ENCODE peak calls at places on chromosomes 16 and 17, in eight cellular contexts. A, B, G, P, T, F, J and C are unnamed samples.

GRCh38 chr17:36936455-36936934 is 780 bp upstream of the LHX1 start:
- DNase-seq in J (no peak), A (no peak), P (no peak), B (no peak), T (peak; percentile 81), F (no peak), G (no peak), C (no peak)

GRCh38 chr17:56171186-56171959 is 18.1 kb downstream of the ANKFN1 start:
- DNase-seq in P (no peak), G (no peak), J (no peak), F (no peak), B (no peak), A (no peak), T (no peak), C (no peak)

GRCh38 chr16:84075376-84075775 is 32.8 kb upstream of the SLC38A8 start:
- DNase-seq in G (no peak), A (no peak), P (no peak), F (no peak), T (no peak), J (no peak), B (no peak), C (no peak)

GRCh38 chr17:31559647-31560501 is 168.4 kb downstream of the RAB11FIP4 start:
- DNase-seq in G (peak; percentile 22), A (no peak), P (no peak), F (no peak), B (no peak), T (no peak), J (peak; percentile 35), C (no peak)

GRCh38 chr16:89401641-89402445 is 88.5 kb downstream of the ANKRD11 start:
- DNase-seq in A (no peak), G (no peak), J (no peak), T (no peak), B (no peak), F (no peak), P (no peak), C (no peak)

GRCh38 chr16:22915003-22915402 is 101.0 kb downstream of the HS3ST2 start:
- DNase-seq in G (no peak), J (no peak), F (peak; percentile 32), B (no peak), A (no peak), T (no peak), P (no peak), C (no peak)

GRCh38 chr17:15513859-15514446 is 46.5 kb upstream of the CDRT4 start:
- DNase-seq in T (no peak), P (no peak), G (no peak), B (no peak), A (no peak), F (no peak), J (no peak), C (no peak)

GRCh38 chr17:59533694-59534093 is 31.7 kb upstream of the DHX40 start:
- DNase-seq in A (no peak), T (no peak), G (no peak), J (no peak), F (no peak), P (no peak), B (no peak), C (no peak)

GRCh38 chr17:73870035-73870434 is 225.8 kb upstream of the SDK2 start:
- DNase-seq in G (no peak), J (no peak), T (no peak), F (no peak), A (no peak), P (no peak), B (no peak), C (no peak)

GRCh38 chr17:64641499-64641898 is 20.6 kb downstream of the SMURF2 start:
- DNase-seq in B (no peak), A (no peak), G (no peak), J (peak; percentile 47), P (no peak), T (no peak), F (peak; percentile 42), C (peak; percentile 33)

GRCh38 chr16:27951752-27952151 is 111.8 kb downstream of the GSG1L start:
- DNase-seq in G (no peak), F (peak; percentile 6), J (no peak), P (no peak), A (no peak), T (no peak), B (no peak), C (no peak)

GRCh38 chr16:70380919-70381603 is 34.4 kb downstream of the DDX19A start:
- DNase-seq in A (peak; percentile 28), T (peak; percentile 99), B (peak; percentile 98), F (peak; percentile 99), J (peak; percentile 98), P (peak; percentile 96), G (peak; percentile 94), C (peak; percentile 98)

GRCh38 chr17:17663160-17664072 is 17.8 kb upstream of the RAI1 start:
- DNase-seq in T (peak; percentile 84), F (peak; percentile 94), P (no peak), G (peak; percentile 66), J (peak; percentile 17), B (no peak), A (peak; percentile 85), C (peak; percentile 93)

DNA sequence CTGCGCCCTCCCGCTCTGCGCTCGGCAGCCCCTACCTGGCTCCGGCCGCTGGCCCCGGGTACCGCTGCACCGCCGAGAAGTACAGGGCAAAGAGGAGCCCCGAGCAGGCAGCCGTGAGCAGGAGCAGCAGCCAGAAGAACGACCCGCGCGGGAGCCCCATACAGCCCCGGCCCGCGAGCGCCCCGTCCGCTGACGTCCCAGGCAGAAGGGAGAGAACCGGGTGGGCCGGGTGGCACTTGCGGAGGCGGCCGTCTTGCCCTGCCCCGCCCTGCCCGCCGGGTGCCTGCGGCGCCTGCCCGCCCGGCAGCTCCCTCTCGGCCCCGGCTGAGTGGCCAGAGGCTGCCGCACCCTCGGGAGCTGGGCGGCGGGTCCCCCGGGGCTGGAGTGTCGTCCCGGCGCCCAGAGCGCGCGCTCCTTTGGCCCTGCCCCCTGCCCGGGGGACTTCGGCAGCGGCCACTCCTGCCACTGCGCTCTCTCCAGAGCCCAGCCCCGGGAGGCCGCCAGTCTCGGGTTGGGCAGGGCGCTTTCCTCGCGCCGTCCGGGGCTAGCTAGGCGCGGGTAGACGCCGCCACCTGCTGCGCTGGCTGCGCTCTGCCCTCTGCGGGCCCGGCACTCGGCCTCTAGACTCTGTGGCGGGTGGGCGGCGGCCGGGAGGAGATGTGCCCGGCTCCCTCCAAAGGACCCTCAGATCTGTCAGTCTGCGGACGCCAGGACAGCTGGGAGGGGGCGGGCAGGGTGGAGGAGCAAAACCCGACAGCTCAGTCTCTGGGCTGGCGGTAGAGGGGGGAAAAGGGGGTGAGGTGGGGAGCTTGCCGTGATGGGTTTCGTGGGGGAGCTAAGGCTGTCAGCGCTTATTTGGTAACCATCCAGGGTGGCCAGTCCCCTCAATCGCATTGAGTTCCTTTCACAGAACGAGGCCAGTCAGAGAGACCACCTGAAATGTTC is at the start of gene ST6GALNAC2:
- DNase-seq in A (no peak), F (peak; percentile 84), G (peak; percentile 49), T (peak; percentile 84), P (no peak), J (peak; percentile 94), B (peak; percentile 73), C (peak; percentile 50)
- TF ChIP-seq CTCF in A (peak; percentile 49), F (peak; percentile 22), G (no peak), T (peak; percentile 23), P (no peak), J (peak; percentile 85), B (peak; percentile 73), C (no peak)

DNA sequence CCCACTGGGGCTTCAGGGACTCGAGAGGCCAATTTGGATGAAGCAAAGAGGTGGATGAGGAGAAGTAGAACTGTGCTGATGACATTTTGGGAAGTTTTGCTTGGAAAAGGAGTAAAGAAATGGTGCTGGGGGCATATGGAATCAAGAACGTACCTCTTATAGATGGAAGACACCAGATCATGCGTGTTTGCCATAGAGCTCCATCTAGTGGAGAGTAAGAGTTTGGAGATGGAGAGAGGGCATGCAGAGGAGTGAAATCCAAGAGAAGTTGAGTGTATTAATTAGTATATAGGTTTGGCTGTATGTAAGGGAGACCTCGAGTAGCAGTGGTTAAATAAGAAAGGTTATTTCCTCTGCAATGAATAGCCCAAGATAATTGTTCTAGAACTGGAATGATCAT is 56.0 kb downstream of the SHISA6 start:
- DNase-seq in F (no peak), A (no peak), P (no peak), T (peak; percentile 6), B (no peak), J (no peak), G (no peak), C (no peak)
- TF ChIP-seq CTCF in F (no peak), A (peak; percentile 36), P (no peak), T (no peak), B (no peak), J (peak; percentile 33), G (no peak), C (peak; percentile 35)

GRCh38 chr17:40832840-40833239 is 10.4 kb upstream of the KRT10 start:
- DNase-seq in B (no peak), J (no peak), P (no peak), A (no peak), G (no peak), T (no peak), F (no peak), C (no peak)
- TF ChIP-seq CTCF in B (no peak), J (no peak), P (no peak), A (no peak), G (no peak), T (no peak), F (no peak), C (no peak)

GRCh38 chr17:62995377-62995885 is 29.4 kb downstream of the TANC2 start:
- DNase-seq in J (peak; percentile 15), T (peak; percentile 40), A (no peak), P (peak; percentile 82), G (peak; percentile 26), B (no peak), F (peak; percentile 32), C (peak; percentile 60)
- TF ChIP-seq CTCF in J (no peak), T (peak; percentile 71), A (peak; percentile 56), P (peak; percentile 33), G (peak; percentile 45), B (no peak), F (peak; percentile 53), C (peak; percentile 73)

GRCh38 chr17:58528443-58528842 is 14.0 kb upstream of the MTMR4 start:
- DNase-seq in J (no peak), A (no peak), P (no peak), F (no peak), B (no peak), T (no peak), G (no peak), C (no peak)

GRCh38 chr17:58525239-58525638 is 10.8 kb upstream of the MTMR4 start:
- DNase-seq in T (no peak), G (no peak), A (no peak), F (peak; percentile 62), P (no peak), J (no peak), B (peak; percentile 33), C (no peak)

GRCh38 chr17:58529275-58529674 is 14.8 kb upstream of the MTMR4 start:
- DNase-seq in T (no peak), G (no peak), B (no peak), F (no peak), P (no peak), J (no peak), A (no peak), C (no peak)

GRCh38 chr17:58527949-58528348 is 13.5 kb upstream of the MTMR4 start:
- DNase-seq in J (no peak), T (no peak), F (no peak), G (no peak), B (no peak), A (no peak), P (no peak), C (no peak)

GRCh38 chr17:58527306-58527705 is 12.9 kb upstream of the MTMR4 start:
- DNase-seq in F (no peak), B (no peak), P (no peak), J (no peak), G (no peak), T (no peak), A (no peak), C (no peak)
- TF ChIP-seq CTCF in F (no peak), B (no peak), P (peak; percentile 13), J (no peak), G (peak; percentile 37), T (peak; percentile 37), A (no peak), C (no peak)